ENCODE peak calls at places on chromosome 16, in four cellular contexts. X is fibroblast of lung, N is stomach, O is mucosa of descending colon. Y is an unnamed sample.

GRCh38 chr16:66662445-66663194 is 33.9 kb downstream of the CMTM4 start:
- DNase-seq in X (peak), N (no peak), O (no peak), Y (peak)

GRCh38 chr16:82079892-82080291 is 44.8 kb downstream of the HSD17B2 start:
- DNase-seq in X (no peak), N (no peak), O (no peak), Y (no peak)

GRCh38 chr16:54050281-54051210 is 236.0 kb downstream of the IRX3 start:
- DNase-seq in X (no peak), N (no peak), O (no peak), Y (no peak)

GRCh38 chr16:57906385-57907316 is 64.3 kb downstream of the CNGB1 start:
- DNase-seq in X (no peak), N (no peak), O (no peak), Y (no peak)

GRCh38 chr16:19837331-19837943 is 47.2 kb downstream of the GPRC5B start:
- DNase-seq in X (no peak), N (no peak), O (no peak), Y (no peak)

GRCh38 chr16:66081967-66082366 is 284.5 kb upstream of the CDH5 start:
- DNase-seq in X (peak), N (no peak), O (no peak), Y (peak)

GRCh38 chr16:14399397-14400284 is 230.4 kb downstream of the PARN start:
- DNase-seq in X (peak), N (no peak), O (no peak), Y (peak)

GRCh38 chr16:14500791-14501190 is 129.3 kb downstream of the PARN start:
- DNase-seq in X (peak), N (no peak), O (no peak), Y (no peak)

GRCh38 chr16:21083729-21084268 is 66.8 kb downstream of the DNAH3 start:
- DNase-seq in X (peak), N (peak), O (no peak), Y (peak)

GRCh38 chr16:66315210-66315825 is 51.2 kb upstream of the CDH5 start:
- DNase-seq in X (peak), N (peak), O (no peak), Y (peak)

GRCh38 chr16:71557299-71557698 is 19.6 kb downstream of the TAT start:
- DNase-seq in X (no peak), N (no peak), O (no peak), Y (no peak)

GRCh38 chr16:87127061-87127765 is 190.0 kb downstream of the C16orf95 start:
- DNase-seq in X (peak), N (no peak), O (no peak), Y (no peak)

GRCh38 chr16:69830534-69831211 is 68.5 kb downstream of the WWP2 start:
- DNase-seq in X (no peak), N (peak), O (no peak), Y (no peak)

GRCh38 chr16:4744758-4745569 is 10.6 kb downstream of the DNAAF8 start:
- DNase-seq in X (no peak), N (no peak), O (no peak), Y (no peak)

GRCh38 chr16:55539049-55539448 is 27.4 kb upstream of the CAPNS2 start:
- DNase-seq in X (peak), N (no peak), O (no peak), Y (no peak)

DNA sequence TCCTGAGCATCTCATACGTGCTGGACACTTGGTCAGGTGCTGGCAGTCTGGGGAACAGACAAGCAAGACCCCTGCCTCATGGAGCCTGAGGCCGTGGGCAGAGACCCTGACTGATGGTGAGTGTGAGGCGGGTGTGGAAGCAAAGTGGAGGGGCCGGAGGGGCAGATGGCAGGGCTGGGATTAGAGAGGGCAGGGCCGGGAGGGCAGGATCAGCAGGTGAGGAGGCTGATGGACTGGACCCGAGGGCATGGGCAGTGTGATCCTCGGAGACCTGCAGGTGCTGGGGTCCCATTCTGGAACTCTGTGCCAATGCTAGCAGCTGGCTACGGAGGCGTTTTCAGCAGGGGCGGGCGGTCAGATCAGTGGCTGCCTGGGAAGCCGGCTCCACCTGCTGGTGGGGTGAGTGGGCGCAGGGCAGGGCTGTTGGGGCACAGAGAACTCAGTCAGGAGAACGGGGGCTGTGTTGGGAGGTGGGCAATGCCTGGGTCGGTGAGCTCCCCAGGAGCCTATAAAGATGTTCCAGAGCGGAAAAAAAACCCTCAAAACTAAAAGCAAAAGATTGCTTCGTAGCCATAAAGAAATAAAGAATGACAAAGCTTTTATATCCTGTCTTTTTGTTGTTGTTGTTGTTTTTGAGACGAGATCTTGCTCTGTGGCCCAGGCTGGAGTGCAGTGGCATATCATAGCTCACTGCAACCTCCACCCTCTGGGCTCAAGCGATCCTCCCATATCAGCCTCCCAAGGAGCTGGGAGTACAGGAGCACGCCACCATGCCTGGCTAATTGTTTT is 8.9 kb upstream of the C16orf74 start:
- DNase-seq in X (no peak), N (peak), O (peak), Y (peak)
- TF ChIP-seq CTCF in X (peak), N (peak), O (no peak), Y (peak)

DNA sequence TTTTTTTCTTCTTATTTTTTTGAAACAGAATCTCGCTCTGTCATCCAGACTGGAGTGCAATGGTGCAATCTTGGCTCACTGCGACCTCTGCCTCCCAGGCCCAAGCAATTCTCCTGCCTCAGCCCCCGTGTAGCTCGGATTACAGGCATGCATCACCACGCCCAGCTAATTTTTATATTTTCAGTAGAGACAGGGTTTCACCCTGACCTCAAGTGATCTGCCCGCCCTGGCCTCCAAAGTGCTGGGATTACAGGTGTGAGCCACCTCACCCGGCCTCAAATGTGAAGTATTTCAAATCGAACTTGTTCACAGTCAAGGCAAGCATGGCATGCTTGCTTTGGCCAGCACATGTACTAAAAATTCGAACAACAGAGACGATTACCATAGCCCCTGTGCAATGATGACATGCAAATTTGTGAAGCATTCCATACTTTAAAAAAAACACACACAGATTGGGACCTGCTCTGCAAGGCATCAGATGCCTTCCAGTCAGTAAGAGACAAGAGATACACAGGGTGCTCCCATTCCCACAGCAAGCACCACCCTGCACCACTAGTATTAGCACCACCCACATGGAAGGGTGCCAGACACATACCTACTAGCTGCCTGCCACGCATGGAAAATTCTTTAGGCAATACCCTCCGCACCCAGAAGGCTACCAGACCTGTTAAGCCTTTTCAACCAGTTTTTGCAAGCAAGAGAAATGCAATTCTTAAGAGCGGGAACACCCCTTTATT is 47.2 kb downstream of the ANKRD11 start:
- DNase-seq in X (peak), N (peak), O (peak), Y (peak)
- TF ChIP-seq CTCF in X (peak), N (no peak), O (no peak), Y (peak)

GRCh38 chr16:73093146-73094144 is 45.5 kb upstream of the ZFHX3 start:
- DNase-seq in X (peak), N (no peak), O (no peak), Y (no peak)
- TF ChIP-seq CTCF in X (no peak), N (no peak), O (no peak), Y (no peak)

DNA sequence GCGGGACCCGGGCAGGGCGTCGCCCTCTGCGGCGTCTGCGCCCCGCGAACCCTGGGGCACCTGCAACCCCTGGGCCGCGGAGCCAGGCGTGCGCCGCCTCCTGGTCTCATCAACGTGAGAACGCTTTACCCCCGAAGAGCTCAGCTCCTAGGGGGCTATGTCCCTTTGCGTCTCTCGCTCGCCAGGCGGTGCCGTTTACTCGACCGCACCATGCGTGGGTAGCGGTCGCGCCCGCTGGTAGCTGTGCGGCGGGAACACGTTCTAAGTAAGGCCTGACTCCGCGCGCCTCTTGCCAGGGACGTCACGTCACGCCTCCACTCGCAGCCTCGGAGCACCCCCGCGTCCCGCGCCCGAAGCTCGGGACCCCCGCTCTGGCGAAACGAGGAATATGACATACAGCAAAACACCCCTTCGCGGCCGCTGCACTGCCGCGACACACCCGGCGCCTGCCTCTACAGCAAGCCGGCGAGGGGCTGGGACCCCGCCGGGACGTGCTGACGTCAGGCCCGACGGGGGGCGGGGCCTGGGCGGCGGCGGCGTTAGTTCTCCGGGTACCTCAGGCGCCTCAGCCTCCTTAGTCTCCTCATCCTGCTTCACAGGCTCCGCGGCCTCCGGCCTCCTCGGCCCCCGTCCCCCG is at the start of gene RAB11FIP3:
- DNase-seq in X (peak), N (peak), O (peak), Y (peak)
- TF ChIP-seq CTCF in X (peak), N (no peak), O (no peak), Y (no peak)